ENCODE peak calls at places on chromosomes 4 and X, in seven cellular contexts. X is HCT116, W is SK-N-SH, N is H1, F is GM12878, S is K562, A is HepG2. R is an unnamed sample.

GRCh38 chr4:86054676-86055075 is 305.2 kb downstream of the MAPK10 start:
- DNase-seq in N (no peak), F (no peak), W (no peak), A (no peak), S (no peak), X (no peak), R (no peak)

GRCh38 chrX:133229361-133229760 is 11.2 kb upstream of the TFDP3 start:
- DNase-seq in F (no peak), A (no peak), N (no peak), W (no peak), X (peak), S (no peak), R (peak)

GRCh38 chrX:134601240-134601639 is 57.0 kb downstream of the PLAC1 start:
- DNase-seq in X (no peak), S (no peak), W (no peak), F (no peak), A (no peak), N (no peak), R (no peak)

GRCh38 chr4:187084696-187085095 is 361.0 kb upstream of the FAT1 start:
- DNase-seq in W (no peak), X (no peak), F (no peak), A (no peak), N (no peak), S (no peak), R (no peak)

GRCh38 chrX:1433646-1434357 is 18.9 kb downstream of the ASMTL start:
- DNase-seq in A (no peak), X (no peak), N (no peak), S (no peak), W (no peak), F (no peak), R (no peak)

GRCh38 chr4:111943796-111944203 is 201.5 kb upstream of the FAM241A start:
- DNase-seq in S (no peak), A (peak), F (no peak), X (peak), W (peak), N (peak), R (peak)

GRCh38 chr4:172515266-172515879 is 653.2 kb upstream of the GALNT7 start:
- DNase-seq in F (no peak), X (no peak), A (no peak), W (no peak), N (peak), S (no peak), R (no peak)

GRCh38 chrX:10048076-10048475 is 80.9 kb downstream of the CLDN34 start:
- DNase-seq in W (no peak), F (no peak), X (no peak), A (no peak), N (no peak), S (no peak), R (peak)

GRCh38 chr4:181952478-181952877 is 290.7 kb upstream of the TENM3 start:
- DNase-seq in W (no peak), N (no peak), A (no peak), F (no peak), S (no peak), X (no peak), R (no peak)

GRCh38 chr4:143362392-143363046 is 25.8 kb downstream of the GAB1 start:
- DNase-seq in S (no peak), X (no peak), A (no peak), F (no peak), N (no peak), W (no peak), R (no peak)

GRCh38 chrX:40209951-40210617 is 112.3 kb upstream of the BCOR start:
- DNase-seq in N (no peak), A (peak), S (no peak), F (no peak), W (no peak), X (no peak), R (no peak)

GRCh38 chr4:112813790-112814189 is 176.8 kb downstream of the LARP7 start:
- DNase-seq in S (no peak), X (no peak), A (no peak), W (no peak), F (peak), N (no peak), R (no peak)

GRCh38 chrX:149937881-149938426 is 337 bp downstream of the EOLA2 start:
- DNase-seq in A (no peak), S (no peak), N (no peak), W (no peak), F (no peak), X (no peak), R (no peak)

GRCh38 chr4:101835121-101835904 is 44.8 kb downstream of the BANK1 start:
- DNase-seq in X (no peak), S (no peak), N (no peak), W (peak), A (peak), F (no peak), R (peak)

DNA sequence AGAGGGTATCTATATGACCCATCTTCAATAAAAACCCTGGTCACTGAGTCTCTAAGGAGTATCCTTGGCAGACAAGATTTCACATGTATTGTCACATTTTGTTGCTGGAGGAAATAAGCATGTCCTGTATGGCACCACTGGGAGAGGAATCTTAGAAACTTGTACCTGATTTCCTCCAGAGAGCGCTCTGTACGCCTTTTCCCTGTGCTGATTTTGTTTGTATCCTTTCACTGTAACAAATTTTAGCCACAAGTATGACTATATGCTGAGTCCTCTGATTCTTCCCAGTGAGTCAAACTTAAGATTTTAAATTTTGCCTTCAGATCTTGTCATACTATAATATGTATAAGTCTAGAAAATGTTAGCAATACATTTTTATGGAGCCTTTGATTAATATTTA is 102.8 kb downstream of the ITIH6 start:
- DNase-seq in W (no peak), N (no peak), F (no peak), S (no peak), X (no peak), A (no peak), R (peak)
- TF ChIP-seq JUND in W (no peak), N (no peak), F (no peak), S (no peak), X (no peak), A (no peak), R (no peak)

GRCh38 chr4:1024882-1025552 is 13.6 kb downstream of the FGFRL1 start:
- DNase-seq in N (no peak), F (no peak), X (no peak), S (no peak), A (no peak), W (no peak), R (no peak)

GRCh38 chr4:1027916-1028240 is 16.5 kb downstream of the FGFRL1 start:
- DNase-seq in S (peak), A (no peak), N (no peak), X (no peak), W (no peak), F (no peak), R (no peak)

GRCh38 chr4:1023895-1024740 is 12.7 kb downstream of the FGFRL1 start:
- DNase-seq in A (no peak), F (no peak), W (no peak), N (no peak), S (peak), X (no peak), R (no peak)

GRCh38 chr4:1027219-1027915 is 15.9 kb downstream of the FGFRL1 start:
- DNase-seq in F (no peak), S (peak), A (no peak), N (no peak), X (no peak), W (no peak), R (no peak)

DNA sequence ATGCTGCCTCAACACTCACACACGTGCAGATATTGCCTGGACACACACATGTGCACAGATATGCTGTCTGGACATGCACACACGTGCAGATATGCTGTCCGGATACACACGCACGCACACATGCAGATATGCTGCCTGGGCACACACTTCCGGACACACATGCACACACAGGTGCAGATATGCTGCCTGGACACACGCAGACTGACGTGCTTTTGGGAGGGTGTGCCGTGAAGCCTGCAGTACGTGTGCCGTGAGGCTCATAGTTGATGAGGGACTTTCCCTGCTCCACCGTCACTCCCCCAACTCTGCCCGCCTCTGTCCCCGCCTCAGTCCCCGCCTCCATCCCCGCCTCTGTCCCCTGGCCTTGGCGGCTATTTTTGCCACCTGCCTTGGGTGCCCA is 14.7 kb downstream of the FGFRL1 start:
- DNase-seq in W (peak), F (peak), A (no peak), N (no peak), S (peak), X (no peak), R (peak)
- TF ChIP-seq JUND in W (no peak), F (no peak), A (no peak), N (no peak), S (no peak), X (no peak), R (no peak)

DNA sequence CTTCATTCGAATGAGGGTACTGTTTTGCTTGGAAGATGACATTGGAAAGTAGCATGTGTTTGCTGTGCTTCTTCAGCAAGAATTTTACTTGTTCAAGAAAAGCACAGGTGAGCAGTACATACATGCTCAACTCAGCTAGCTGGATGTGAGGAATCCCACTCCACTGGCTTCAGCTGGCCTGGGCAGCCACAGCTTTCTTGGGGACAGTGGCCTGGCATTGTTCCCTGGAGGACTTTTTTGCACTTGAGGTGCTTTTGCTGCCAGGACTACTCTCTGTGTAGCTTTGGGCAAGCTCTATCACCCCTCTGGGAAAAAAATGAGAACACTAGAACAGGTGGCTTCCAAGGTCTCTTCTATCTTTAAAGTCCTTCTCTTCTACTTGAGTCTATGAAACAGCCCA is 184.3 kb downstream of the LDB2 start:
- DNase-seq in S (no peak), N (no peak), X (no peak), F (no peak), A (no peak), W (no peak), R (no peak)
- TF ChIP-seq JUND in S (no peak), N (no peak), X (no peak), F (no peak), A (no peak), W (no peak), R (no peak)

DNA sequence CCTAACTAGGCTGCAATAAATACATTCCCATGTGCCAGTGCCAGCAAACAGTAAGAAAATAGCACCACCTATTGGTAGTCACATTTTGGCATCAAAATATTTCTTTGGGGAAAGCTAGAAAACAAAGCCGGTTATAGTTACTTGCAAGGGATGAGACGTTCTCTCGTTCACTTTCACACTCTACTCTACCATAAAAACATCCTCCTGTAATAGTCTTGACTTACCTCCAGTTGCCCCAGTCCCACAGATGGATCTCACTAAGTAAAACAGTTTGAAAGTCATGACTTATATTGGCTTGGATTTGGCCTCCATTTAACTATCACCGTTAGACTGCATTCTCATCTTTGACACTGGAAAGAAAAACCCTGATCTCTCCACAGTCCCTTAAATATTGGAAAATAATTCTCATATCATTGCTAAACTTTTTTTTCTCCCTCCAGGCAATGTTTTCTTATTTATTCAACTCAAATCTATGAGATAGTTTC is 9.7 kb downstream of the BMP3 start:
- DNase-seq in N (no peak), W (peak), F (no peak), S (peak), A (no peak), X (no peak), R (peak)
- TF ChIP-seq JUND in N (no peak), W (no peak), F (no peak), S (no peak), A (no peak), X (no peak), R (no peak)

R was measured in T47D.